ENCODE peak calls at places on chromosomes 1 and 21, in six cellular contexts. One of them, this sample, is unnamed.

GRCh38 chr1:180507826-180508724 is 5.7 kb upstream of the ACBD6 start:
- DNase-seq in NCI-H1105 treated with DMSO at 0.1 percent for 48 hours: no peak
- DNase-seq in ELR: peak; percentile 83
- DNase-seq in HCT116: no peak
- DNase-seq in lower lobe of right lung: no peak
- DNase-seq in NCI-H510A treated with DMSO at 0.1 percent for 48 hours: no peak
- DNase-seq in this sample: no peak

GRCh38 chr1:46489638-46490602 is at the start of gene DMBX1:
- DNase-seq in NCI-H1105 treated with DMSO at 0.1 percent for 48 hours: peak; percentile 59
- DNase-seq in ELR: peak; percentile 40
- DNase-seq in HCT116: peak; percentile 38
- DNase-seq in lower lobe of right lung: no peak
- DNase-seq in NCI-H510A treated with DMSO at 0.1 percent for 48 hours: peak; percentile 69
- DNase-seq in this sample: peak; percentile 22

GRCh38 chr1:209585672-209586071 is 2.2 kb downstream of the CAMK1G start:
- DNase-seq in NCI-H1105 treated with DMSO at 0.1 percent for 48 hours: peak; percentile 71
- DNase-seq in ELR: peak; percentile 74
- DNase-seq in HCT116: no peak
- DNase-seq in lower lobe of right lung: peak; percentile 55
- DNase-seq in NCI-H510A treated with DMSO at 0.1 percent for 48 hours: peak; percentile 15
- DNase-seq in this sample: peak; percentile 41

GRCh38 chr1:108590436-108590835 is 30.5 kb downstream of the EEIG2 start:
- DNase-seq in NCI-H1105 treated with DMSO at 0.1 percent for 48 hours: no peak
- DNase-seq in ELR: peak; percentile 60
- DNase-seq in HCT116: no peak
- DNase-seq in lower lobe of right lung: no peak
- DNase-seq in NCI-H510A treated with DMSO at 0.1 percent for 48 hours: no peak
- DNase-seq in this sample: no peak

GRCh38 chr1:64019818-64020217 is 183.6 kb upstream of the UBE2U start:
- DNase-seq in NCI-H1105 treated with DMSO at 0.1 percent for 48 hours: no peak
- DNase-seq in ELR: peak; percentile 32
- DNase-seq in HCT116: no peak
- DNase-seq in lower lobe of right lung: no peak
- DNase-seq in NCI-H510A treated with DMSO at 0.1 percent for 48 hours: no peak
- DNase-seq in this sample: no peak

GRCh38 chr1:91650764-91651163 is 150.1 kb downstream of the CDC7 start:
- DNase-seq in NCI-H1105 treated with DMSO at 0.1 percent for 48 hours: no peak
- DNase-seq in ELR: peak; percentile 99
- DNase-seq in HCT116: no peak
- DNase-seq in lower lobe of right lung: no peak
- DNase-seq in NCI-H510A treated with DMSO at 0.1 percent for 48 hours: no peak
- DNase-seq in this sample: no peak

GRCh38 chr1:68969430-68969829 is 472.5 kb upstream of the DEPDC1 start:
- DNase-seq in NCI-H1105 treated with DMSO at 0.1 percent for 48 hours: no peak
- DNase-seq in ELR: no peak
- DNase-seq in HCT116: no peak
- DNase-seq in lower lobe of right lung: no peak
- DNase-seq in NCI-H510A treated with DMSO at 0.1 percent for 48 hours: peak; percentile 87
- DNase-seq in this sample: no peak

GRCh38 chr21:27953328-27954045 is 986.6 kb upstream of the ADAMTS5 start:
- DNase-seq in NCI-H1105 treated with DMSO at 0.1 percent for 48 hours: no peak
- DNase-seq in ELR: no peak
- DNase-seq in HCT116: no peak
- DNase-seq in lower lobe of right lung: no peak
- DNase-seq in NCI-H510A treated with DMSO at 0.1 percent for 48 hours: no peak
- DNase-seq in this sample: no peak

GRCh38 chr1:113021430-113022085 is 51.4 kb upstream of the LRIG2 start:
- DNase-seq in NCI-H1105 treated with DMSO at 0.1 percent for 48 hours: peak; percentile 95
- DNase-seq in ELR: no peak
- DNase-seq in HCT116: no peak
- DNase-seq in lower lobe of right lung: no peak
- DNase-seq in NCI-H510A treated with DMSO at 0.1 percent for 48 hours: no peak
- DNase-seq in this sample: peak; percentile 82

GRCh38 chr1:3112526-3112925 is 43.5 kb downstream of the PRDM16 start:
- DNase-seq in NCI-H1105 treated with DMSO at 0.1 percent for 48 hours: no peak
- DNase-seq in ELR: no peak
- DNase-seq in HCT116: no peak
- DNase-seq in lower lobe of right lung: no peak
- DNase-seq in NCI-H510A treated with DMSO at 0.1 percent for 48 hours: no peak
- DNase-seq in this sample: no peak

GRCh38 chr1:150925080-150925479 is 1.1 kb upstream of the SETDB1 start:
- DNase-seq in NCI-H1105 treated with DMSO at 0.1 percent for 48 hours: no peak
- DNase-seq in ELR: no peak
- DNase-seq in HCT116: no peak
- DNase-seq in lower lobe of right lung: peak; percentile 49
- DNase-seq in NCI-H510A treated with DMSO at 0.1 percent for 48 hours: peak; percentile 55
- DNase-seq in this sample: no peak

GRCh38 chr1:205711105-205712048 is 31.1 kb upstream of the SLC45A3 start:
- DNase-seq in NCI-H1105 treated with DMSO at 0.1 percent for 48 hours: peak; percentile 70
- DNase-seq in ELR: peak; percentile 87
- DNase-seq in HCT116: peak; percentile 68
- DNase-seq in lower lobe of right lung: no peak
- DNase-seq in NCI-H510A treated with DMSO at 0.1 percent for 48 hours: peak; percentile 86
- DNase-seq in this sample: peak; percentile 62

GRCh38 chr1:41319106-41319755 is 42.0 kb upstream of the FOXO6 start:
- DNase-seq in NCI-H1105 treated with DMSO at 0.1 percent for 48 hours: no peak
- DNase-seq in ELR: no peak
- DNase-seq in HCT116: no peak
- DNase-seq in lower lobe of right lung: no peak
- DNase-seq in NCI-H510A treated with DMSO at 0.1 percent for 48 hours: no peak
- DNase-seq in this sample: no peak

GRCh38 chr1:56584910-56585528 is 5.7 kb upstream of the PLPP3 start:
- DNase-seq in NCI-H1105 treated with DMSO at 0.1 percent for 48 hours: peak; percentile 75
- DNase-seq in ELR: peak; percentile 75
- DNase-seq in HCT116: peak; percentile 39
- DNase-seq in lower lobe of right lung: no peak
- DNase-seq in NCI-H510A treated with DMSO at 0.1 percent for 48 hours: peak; percentile 88
- DNase-seq in this sample: no peak

GRCh38 chr21:44924611-44925010 is 3.9 kb upstream of the ITGB2 start:
- DNase-seq in NCI-H1105 treated with DMSO at 0.1 percent for 48 hours: no peak
- DNase-seq in ELR: no peak
- DNase-seq in HCT116: no peak
- DNase-seq in lower lobe of right lung: no peak
- DNase-seq in NCI-H510A treated with DMSO at 0.1 percent for 48 hours: no peak
- DNase-seq in this sample: no peak

GRCh38 chr1:229538945-229539344 is 19.6 kb downstream of the ABCB10 start:
- DNase-seq in NCI-H1105 treated with DMSO at 0.1 percent for 48 hours: no peak
- DNase-seq in ELR: no peak
- DNase-seq in HCT116: no peak
- DNase-seq in lower lobe of right lung: no peak
- DNase-seq in NCI-H510A treated with DMSO at 0.1 percent for 48 hours: no peak
- DNase-seq in this sample: no peak

GRCh38 chr1:119347858-119348257 is 20.7 kb upstream of the HAO2 start:
- DNase-seq in NCI-H1105 treated with DMSO at 0.1 percent for 48 hours: no peak
- DNase-seq in ELR: peak; percentile 75
- DNase-seq in HCT116: no peak
- DNase-seq in lower lobe of right lung: no peak
- DNase-seq in NCI-H510A treated with DMSO at 0.1 percent for 48 hours: no peak
- DNase-seq in this sample: no peak

GRCh38 chr21:34192646-34193285 is 119.4 kb downstream of the MRPS6 start:
- DNase-seq in NCI-H1105 treated with DMSO at 0.1 percent for 48 hours: no peak
- DNase-seq in ELR: no peak
- DNase-seq in HCT116: no peak
- DNase-seq in lower lobe of right lung: no peak
- DNase-seq in NCI-H510A treated with DMSO at 0.1 percent for 48 hours: no peak
- DNase-seq in this sample: no peak

GRCh38 chr1:43442756-43443155 is 11.0 kb downstream of the HYI start:
- DNase-seq in NCI-H1105 treated with DMSO at 0.1 percent for 48 hours: no peak
- DNase-seq in ELR: no peak
- DNase-seq in HCT116: no peak
- DNase-seq in lower lobe of right lung: no peak
- DNase-seq in NCI-H510A treated with DMSO at 0.1 percent for 48 hours: no peak
- DNase-seq in this sample: no peak

GRCh38 chr1:100516854-100517253 is 21.1 kb upstream of the GPR88 start:
- DNase-seq in NCI-H1105 treated with DMSO at 0.1 percent for 48 hours: no peak
- DNase-seq in ELR: no peak
- DNase-seq in HCT116: no peak
- DNase-seq in lower lobe of right lung: no peak
- DNase-seq in NCI-H510A treated with DMSO at 0.1 percent for 48 hours: no peak
- DNase-seq in this sample: no peak

GRCh38 chr21:25080706-25081495 is 526.4 kb downstream of the MRPL39 start:
- DNase-seq in NCI-H1105 treated with DMSO at 0.1 percent for 48 hours: no peak
- DNase-seq in ELR: peak; percentile 44
- DNase-seq in HCT116: no peak
- DNase-seq in lower lobe of right lung: no peak
- DNase-seq in NCI-H510A treated with DMSO at 0.1 percent for 48 hours: no peak
- DNase-seq in this sample: no peak

GRCh38 chr1:54709547-54710292 is 5.9 kb upstream of the TTC4 start:
- DNase-seq in NCI-H1105 treated with DMSO at 0.1 percent for 48 hours: no peak
- DNase-seq in ELR: no peak
- DNase-seq in HCT116: no peak
- DNase-seq in lower lobe of right lung: no peak
- DNase-seq in NCI-H510A treated with DMSO at 0.1 percent for 48 hours: no peak
- DNase-seq in this sample: no peak

GRCh38 chr1:215665212-215665611 is 98.1 kb downstream of the KCTD3 start:
- DNase-seq in NCI-H1105 treated with DMSO at 0.1 percent for 48 hours: no peak
- DNase-seq in ELR: peak; percentile 68
- DNase-seq in HCT116: no peak
- DNase-seq in lower lobe of right lung: no peak
- DNase-seq in NCI-H510A treated with DMSO at 0.1 percent for 48 hours: no peak
- DNase-seq in this sample: no peak

GRCh38 chr1:242761556-242761955 is 237.1 kb upstream of the PLD5 start:
- DNase-seq in NCI-H1105 treated with DMSO at 0.1 percent for 48 hours: no peak
- DNase-seq in ELR: no peak
- DNase-seq in HCT116: no peak
- DNase-seq in lower lobe of right lung: no peak
- DNase-seq in NCI-H510A treated with DMSO at 0.1 percent for 48 hours: no peak
- DNase-seq in this sample: no peak

GRCh38 chr1:14880456-14881316 is 272.9 kb upstream of the TMEM51 start:
- DNase-seq in NCI-H1105 treated with DMSO at 0.1 percent for 48 hours: no peak
- DNase-seq in ELR: no peak
- DNase-seq in HCT116: no peak
- DNase-seq in lower lobe of right lung: no peak
- DNase-seq in NCI-H510A treated with DMSO at 0.1 percent for 48 hours: no peak
- DNase-seq in this sample: no peak

GRCh38 chr1:78825561-78825960 is 175.9 kb downstream of the IFI44 start:
- DNase-seq in NCI-H1105 treated with DMSO at 0.1 percent for 48 hours: no peak
- DNase-seq in ELR: peak; percentile 14
- DNase-seq in HCT116: no peak
- DNase-seq in lower lobe of right lung: no peak
- DNase-seq in NCI-H510A treated with DMSO at 0.1 percent for 48 hours: no peak
- DNase-seq in this sample: no peak

GRCh38 chr1:10635992-10636391 is 160.5 kb downstream of the CASZ1 start:
- DNase-seq in NCI-H1105 treated with DMSO at 0.1 percent for 48 hours: no peak
- DNase-seq in ELR: no peak
- DNase-seq in HCT116: no peak
- DNase-seq in lower lobe of right lung: peak; percentile 72
- DNase-seq in NCI-H510A treated with DMSO at 0.1 percent for 48 hours: no peak
- DNase-seq in this sample: no peak

GRCh38 chr1:24893431-24893830 is 36.6 kb downstream of the RUNX3 start:
- DNase-seq in NCI-H1105 treated with DMSO at 0.1 percent for 48 hours: no peak
- DNase-seq in ELR: no peak
- DNase-seq in HCT116: no peak
- DNase-seq in lower lobe of right lung: peak; percentile 54
- DNase-seq in NCI-H510A treated with DMSO at 0.1 percent for 48 hours: no peak
- DNase-seq in this sample: no peak

GRCh38 chr1:157580179-157580827 is 17.6 kb downstream of the FCRL4 start:
- DNase-seq in NCI-H1105 treated with DMSO at 0.1 percent for 48 hours: peak; percentile 67
- DNase-seq in ELR: peak; percentile 66
- DNase-seq in HCT116: peak; percentile 71
- DNase-seq in lower lobe of right lung: no peak
- DNase-seq in NCI-H510A treated with DMSO at 0.1 percent for 48 hours: peak; percentile 76
- DNase-seq in this sample: peak; percentile 40

GRCh38 chr1:5716126-5716525 is 276.1 kb downstream of the NPHP4 start:
- DNase-seq in NCI-H1105 treated with DMSO at 0.1 percent for 48 hours: no peak
- DNase-seq in ELR: no peak
- DNase-seq in HCT116: no peak
- DNase-seq in lower lobe of right lung: peak; percentile 12
- DNase-seq in NCI-H510A treated with DMSO at 0.1 percent for 48 hours: no peak
- DNase-seq in this sample: no peak

GRCh38 chr21:25515484-25516405 is 91.5 kb downstream of the MRPL39 start:
- DNase-seq in NCI-H1105 treated with DMSO at 0.1 percent for 48 hours: no peak
- DNase-seq in ELR: peak; percentile 24
- DNase-seq in HCT116: no peak
- DNase-seq in lower lobe of right lung: no peak
- DNase-seq in NCI-H510A treated with DMSO at 0.1 percent for 48 hours: no peak
- DNase-seq in this sample: no peak

This sample was measured in NCI-H146.